ENCODE peak calls at places on chromosomes 6 and 20, in four cellular contexts. C, G, Y and P are unnamed samples. For H3K9me1, the result is how much of the 10 kb centered on the place peaks cover.

GRCh38 chr6:19719691-19720127 is 117.5 kb upstream of the ID4 start:
- DNase-seq in C (peak), G (no peak), Y (no peak), P (no peak)

GRCh38 chr20:44748005-44748370 is 2.3 kb downstream of the KCNK15 start:
- DNase-seq in C (no peak), G (no peak), Y (no peak), P (no peak)

GRCh38 chr6:152338335-152339125 is 298.6 kb downstream of the SYNE1 start:
- DNase-seq in C (peak), G (peak), Y (peak), P (no peak)

GRCh38 chr6:28401172-28401571 is 1.6 kb upstream of the ZSCAN12 start:
- DNase-seq in C (peak), G (no peak), Y (no peak), P (no peak)

GRCh38 chr20:1928154-1928553 is 32.9 kb downstream of the SIRPA start:
- DNase-seq in C (no peak), G (no peak), Y (no peak), P (no peak)

GRCh38 chr20:38809942-38810341 is 4.4 kb downstream of the PPP1R16B start:
- DNase-seq in C (no peak), G (no peak), Y (no peak), P (no peak)

GRCh38 chr20:1241456-1241855 is 15.6 kb downstream of the RAD21L1 start:
- DNase-seq in C (no peak), G (no peak), Y (no peak), P (no peak)

GRCh38 chr20:50357783-50358161 is 152.4 kb upstream of the PTPN1 start:
- DNase-seq in C (no peak), G (no peak), Y (no peak), P (no peak)

GRCh38 chr6:24492475-24492874 is 2.3 kb upstream of the ALDH5A1 start:
- DNase-seq in C (peak), G (peak), Y (peak), P (no peak)

GRCh38 chr6:100347901-100348550 is 116.7 kb downstream of the SIM1 start:
- DNase-seq in C (peak), G (no peak), Y (no peak), P (no peak)

GRCh38 chr6:17979479-17979878 is 8.0 kb downstream of the KIF13A start:
- DNase-seq in C (no peak), G (no peak), Y (no peak), P (no peak)

GRCh38 chr20:43731469-43731868 is 4.7 kb upstream of the GTSF1L start:
- DNase-seq in C (peak), G (no peak), Y (peak), P (no peak)

GRCh38 chr6:15800821-15801617 is 138.2 kb upstream of the DTNBP1 start:
- DNase-seq in C (no peak), G (no peak), Y (no peak), P (no peak)

GRCh38 chr6:163432300-163432699 is 17.8 kb downstream of the QKI start:
- DNase-seq in C (no peak), G (no peak), Y (no peak), P (no peak)

GRCh38 chr20:14561733-14562132 is 224.3 kb upstream of the FLRT3 start:
- DNase-seq in C (peak), G (no peak), Y (no peak), P (no peak)

GRCh38 chr6:37259191-37259590 is 1.2 kb upstream of the TMEM217 start:
- DNase-seq in C (peak), G (peak), Y (no peak), P (no peak)

GRCh38 chr6:19268117-19268516 is 569.1 kb upstream of the ID4 start:
- DNase-seq in C (no peak), G (no peak), Y (no peak), P (no peak)

GRCh38 chr6:129590408-129591022 is 119.5 kb downstream of the ARHGAP18 start:
- DNase-seq in C (peak), G (peak), Y (no peak), P (no peak)

GRCh38 chr6:47524136-47524840 is 46.7 kb downstream of the CD2AP start:
- DNase-seq in C (peak), G (peak), Y (no peak), P (no peak)

DNA sequence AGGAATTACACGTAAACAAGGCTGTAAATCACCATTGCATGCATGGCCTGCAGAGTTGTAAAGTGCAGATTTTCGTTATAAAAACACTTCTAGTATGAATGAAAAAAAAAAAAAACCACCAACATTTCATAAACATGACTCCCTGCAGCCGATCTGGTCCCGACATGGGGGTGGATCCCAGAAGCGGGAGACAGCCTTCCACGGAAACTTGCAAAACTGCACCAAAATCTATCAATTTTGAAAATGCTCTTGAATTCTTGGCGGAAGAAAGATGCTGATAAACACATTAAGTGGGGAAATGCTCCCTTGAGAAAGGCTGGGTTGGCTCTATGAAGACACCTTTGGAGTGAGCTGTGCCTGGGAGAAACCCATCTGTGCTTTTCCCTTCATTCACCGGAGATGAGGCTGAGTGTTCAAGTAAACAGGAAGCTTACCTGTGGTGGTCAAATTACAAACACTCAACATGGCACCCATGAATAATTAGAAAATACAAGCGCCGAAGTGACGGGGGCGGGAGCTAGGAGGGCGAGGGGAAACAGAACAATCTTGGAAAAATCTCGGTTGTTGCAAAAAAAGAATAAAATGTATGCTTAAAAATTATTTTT is 847 bp upstream of the ANKRD60 start:
- DNase-seq in C (peak), G (no peak), Y (no peak), P (no peak)
- H3K4me3 ChIP-seq in C (peak), G (peak), Y (no peak), P (no peak)

GRCh38 chr20:21397341-21398108 is at the start of gene NKX2-4:
- DNase-seq in C (no peak), G (no peak), Y (no peak), P (no peak)
- H3K9me1 ChIP-seq in C (under half), G (under half), Y (under half), P (under half)

GRCh38 chr20:5606347-5606746 is 143.9 kb upstream of the SHLD1 start:
- DNase-seq in C (no peak), G (no peak), Y (no peak), P (no peak)
- H3K4me3 ChIP-seq in C (peak), G (no peak), Y (no peak), P (no peak)

DNA sequence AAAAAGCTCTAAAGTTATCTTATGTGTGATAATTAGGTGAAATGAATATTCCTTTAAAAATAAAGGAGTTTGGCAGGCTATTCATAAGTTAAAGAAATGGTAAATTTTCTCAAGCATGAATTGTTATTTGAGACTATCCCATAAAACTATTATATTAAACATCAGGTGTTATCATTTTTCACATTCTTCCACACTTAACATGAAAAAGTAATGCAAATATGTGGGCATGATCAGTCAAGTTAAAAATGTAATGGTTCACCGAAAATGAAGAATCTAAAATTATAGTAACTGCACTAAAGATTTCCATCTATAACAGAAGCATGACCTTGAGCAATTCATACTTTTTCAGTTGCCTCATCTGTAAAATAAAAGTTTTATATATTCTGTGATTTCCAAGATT is 110.8 kb downstream of the KHDRBS2 start:
- DNase-seq in C (no peak), G (no peak), Y (no peak), P (no peak)
- H3K9me1 ChIP-seq in C (under half), G (under half), Y (under half), P (under half)

GRCh38 chr6:110886555-110887167 is 12.1 kb downstream of the AMD1 start:
- DNase-seq in C (no peak), G (no peak), Y (no peak), P (no peak)
- H3K4me3 ChIP-seq in C (no peak), G (no peak), Y (no peak), P (no peak)

GRCh38 chr6:77626431-77626830 is 26.4 kb upstream of the MEI4 start:
- DNase-seq in C (no peak), G (no peak), Y (no peak), P (no peak)
- H3K9me1 ChIP-seq in C (under half), G (under half), Y (under half), P (under half)

DNA sequence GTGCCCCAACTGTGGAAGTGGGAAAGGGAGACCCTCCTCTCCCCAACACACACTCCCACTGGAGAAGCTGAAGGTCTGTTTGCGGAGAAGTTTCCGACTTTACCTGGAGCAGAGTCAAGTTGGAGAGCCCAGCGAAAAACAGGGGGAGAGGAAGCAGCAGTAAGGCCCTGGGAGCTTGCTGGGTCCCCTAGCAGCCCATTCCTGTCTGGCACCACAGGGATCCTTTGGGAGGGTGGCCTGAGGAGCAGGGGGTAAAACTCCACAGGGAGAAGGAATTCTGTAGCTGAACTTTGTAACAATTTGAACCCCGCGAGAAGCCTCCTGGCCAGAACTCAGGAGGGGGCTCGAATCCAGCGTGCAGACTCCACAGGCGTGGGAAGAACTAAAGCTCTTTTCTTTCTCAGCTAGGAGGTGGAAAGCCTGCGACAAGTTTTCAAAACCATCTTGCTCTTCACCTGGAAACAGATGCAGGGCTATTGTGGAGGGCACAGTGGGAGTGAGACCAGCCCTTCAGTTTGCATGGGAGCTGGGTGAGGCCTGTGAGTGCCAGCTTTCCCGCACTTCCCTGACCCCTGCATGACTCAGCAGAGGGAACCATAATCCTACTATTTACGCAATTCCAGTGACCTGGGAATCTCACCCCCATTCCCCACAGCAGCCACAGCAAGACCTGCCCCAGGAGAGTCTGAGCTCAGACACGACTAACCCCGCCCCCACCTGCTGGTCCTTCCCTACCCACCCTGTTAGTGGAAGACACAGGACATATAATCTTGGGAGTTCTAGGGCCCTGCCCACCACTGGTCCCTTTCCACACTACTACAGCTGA is 25.8 kb downstream of the SERPINB9 start:
- DNase-seq in C (peak), G (peak), Y (no peak), P (no peak)
- H3K4me3 ChIP-seq in C (no peak), G (no peak), Y (no peak), P (no peak)

GRCh38 chr6:52729594-52729993 is 33.7 kb downstream of the GSTA2 start:
- DNase-seq in C (no peak), G (no peak), Y (no peak), P (no peak)
- H3K9me1 ChIP-seq in C (under half), G (under half), Y (under half), P (under half)